ENCODE peak calls at places on chromosomes 6 and 20, in eight cellular contexts. S, M, G, J, R, Q, V and D are unnamed samples.

GRCh38 chr20:39993737-39994136 is 695.3 kb downstream of the MAFB start:
- DNase-seq in S (no peak), M (no peak), G (no peak), J (no peak), R (no peak), Q (no peak), V (no peak), D (peak; percentile 26)

GRCh38 chr6:148192310-148192709 is 150.3 kb upstream of the SASH1 start:
- DNase-seq in S (no peak), M (peak; percentile 89), G (no peak), J (no peak), R (no peak), Q (peak; percentile 87), V (no peak), D (no peak)

GRCh38 chr6:31479151-31479932 is 18.6 kb upstream of the MICB start:
- DNase-seq in S (no peak), M (no peak), G (no peak), J (no peak), R (no peak), Q (no peak), V (no peak), D (no peak)

GRCh38 chr6:1600764-1601615 is 8.7 kb upstream of the FOXC1 start:
- DNase-seq in S (peak; percentile 69), M (no peak), G (no peak), J (no peak), R (no peak), Q (no peak), V (no peak), D (no peak)

GRCh38 chr6:155216312-155217028 is 47.3 kb upstream of the CLDN20 start:
- DNase-seq in S (no peak), M (no peak), G (no peak), J (no peak), R (no peak), Q (no peak), V (no peak), D (no peak)

GRCh38 chr20:16273812-16274560 is 299.3 kb downstream of the KIF16B start:
- DNase-seq in S (no peak), M (no peak), G (no peak), J (no peak), R (no peak), Q (no peak), V (no peak), D (no peak)

GRCh38 chr6:13698715-13699114 is 12.9 kb downstream of the RANBP9 start:
- DNase-seq in S (no peak), M (no peak), G (no peak), J (no peak), R (no peak), Q (no peak), V (no peak), D (no peak)

GRCh38 chr6:136288566-136289326 is 900 bp downstream of the BCLAF1 start:
- DNase-seq in S (peak; percentile 87), M (peak; percentile 96), G (no peak), J (peak; percentile 64), R (peak; percentile 81), Q (peak; percentile 95), V (peak; percentile 25), D (peak; percentile 79)

GRCh38 chr6:142685852-142686718 is 258.9 kb downstream of the HIVEP2 start:
- DNase-seq in S (no peak), M (no peak), G (no peak), J (no peak), R (no peak), Q (no peak), V (no peak), D (no peak)

GRCh38 chr6:7742214-7742613 is 16.3 kb downstream of the BMP6 start:
- DNase-seq in S (no peak), M (no peak), G (no peak), J (no peak), R (no peak), Q (no peak), V (no peak), D (no peak)

GRCh38 chr6:24188571-24188970 is 62.6 kb downstream of the NRSN1 start:
- DNase-seq in S (no peak), M (no peak), G (no peak), J (no peak), R (no peak), Q (no peak), V (no peak), D (no peak)

GRCh38 chr20:9141916-9142315 is 73.0 kb downstream of the PLCB4 start:
- DNase-seq in S (no peak), M (no peak), G (no peak), J (no peak), R (no peak), Q (no peak), V (no peak), D (no peak)

GRCh38 chr6:145756170-145756662 is 20.9 kb upstream of the EPM2A start:
- DNase-seq in S (peak; percentile 31), M (peak; percentile 89), G (no peak), J (no peak), R (no peak), Q (peak; percentile 99), V (no peak), D (no peak)

GRCh38 chr6:11367638-11368199 is 135.3 kb upstream of the NEDD9 start:
- DNase-seq in S (no peak), M (no peak), G (no peak), J (no peak), R (no peak), Q (no peak), V (no peak), D (no peak)

GRCh38 chr20:49399329-49399728 is 83.1 kb downstream of the KCNB1 start:
- DNase-seq in S (no peak), M (peak; percentile 5), G (no peak), J (no peak), R (no peak), Q (peak; percentile 70), V (no peak), D (no peak)

DNA sequence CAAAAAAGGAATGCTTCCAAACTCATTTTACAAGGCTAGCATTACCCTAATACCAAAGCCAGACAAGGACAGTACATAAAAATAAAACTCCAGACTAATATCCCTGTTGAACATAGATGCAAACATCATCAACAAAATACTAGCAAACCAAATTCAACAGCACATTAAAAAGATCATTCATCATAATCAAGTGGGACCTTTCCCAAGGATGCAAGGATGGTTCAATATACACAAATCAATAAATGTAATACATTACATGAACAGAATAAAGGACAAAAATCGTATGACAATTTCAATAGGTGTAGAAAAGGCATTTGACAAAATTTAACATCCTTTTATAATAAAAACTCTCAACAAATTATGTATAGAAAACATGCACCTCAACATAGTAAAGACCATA is 66.6 kb upstream of the CNR1 start:
- DNase-seq in S (no peak), M (no peak), G (no peak), J (no peak), R (no peak), Q (no peak), V (no peak), D (no peak)
- H3K9me3 ChIP-seq in S (no peaks in the 10 kb centered on the region), M (peaks cover 7% of the 10 kb centered on the region), G (no peaks in the 10 kb centered on the region), J (peaks cover 2% of the 10 kb centered on the region), R (peaks cover 13% of the 10 kb centered on the region), Q (no peaks in the 10 kb centered on the region), V (peaks cover 5% of the 10 kb centered on the region), D (no peaks in the 10 kb centered on the region)

DNA sequence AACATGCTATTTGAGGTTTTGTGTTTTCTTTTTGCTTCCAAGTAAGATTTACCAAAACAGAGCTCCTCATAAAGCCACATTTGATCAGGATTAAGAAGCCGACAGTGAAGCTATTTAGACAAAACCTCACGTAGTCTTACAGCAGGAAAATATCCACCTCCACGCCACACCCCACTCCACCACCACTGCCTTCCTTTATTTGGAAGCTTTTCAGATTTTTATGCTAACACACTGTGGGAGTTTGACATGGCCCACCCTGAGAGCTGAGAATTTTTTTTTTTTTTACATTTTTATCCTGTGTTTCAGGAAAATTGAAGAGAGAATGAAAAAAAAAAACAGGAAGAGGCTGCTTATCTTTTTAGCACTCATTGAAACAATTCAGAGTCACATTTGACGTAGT is 104.8 kb upstream of the MC3R start:
- DNase-seq in S (no peak), M (no peak), G (no peak), J (no peak), R (no peak), Q (no peak), V (no peak), D (no peak)
- H3K9me3 ChIP-seq in S (no peaks in the 10 kb centered on the region), M (peaks cover 12% of the 10 kb centered on the region), G (no peaks in the 10 kb centered on the region), J (no peaks in the 10 kb centered on the region), R (peaks cover 28% of the 10 kb centered on the region), Q (peaks cover 2% of the 10 kb centered on the region), V (no peaks in the 10 kb centered on the region), D (no peaks in the 10 kb centered on the region)

DNA sequence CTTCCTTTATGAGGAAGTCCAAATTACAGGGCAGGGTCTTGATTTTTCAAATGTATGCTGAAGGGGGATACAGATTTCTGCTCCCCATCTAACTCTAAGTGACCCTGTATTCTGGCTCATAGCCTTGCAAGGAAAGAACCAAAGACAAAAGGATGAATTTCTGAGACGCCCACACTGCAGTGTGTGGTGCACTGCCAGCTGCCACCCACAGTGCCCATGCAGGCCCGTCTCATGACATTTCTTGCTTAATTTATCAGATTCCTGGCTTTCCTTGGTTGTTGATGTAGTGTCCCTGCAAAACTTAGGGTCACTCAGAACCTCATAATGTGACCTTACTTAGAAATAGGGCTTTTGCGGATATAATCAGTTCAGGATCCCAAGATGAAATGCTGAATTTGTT is 68.0 kb downstream of the CBLN4 start:
- DNase-seq in S (no peak), M (no peak), G (no peak), J (no peak), R (no peak), Q (no peak), V (no peak), D (no peak)
- H3K9me3 ChIP-seq in S (peaks cover 4% of the 10 kb centered on the region), M (peaks cover 10% of the 10 kb centered on the region), G (no peaks in the 10 kb centered on the region), J (no peaks in the 10 kb centered on the region), R (no peaks in the 10 kb centered on the region), Q (no peaks in the 10 kb centered on the region), V (no peaks in the 10 kb centered on the region), D (no peaks in the 10 kb centered on the region)

GRCh38 chr20:13581451-13581850 is 57.3 kb downstream of the TASP1 start:
- DNase-seq in S (no peak), M (no peak), G (no peak), J (no peak), R (no peak), Q (no peak), V (no peak), D (no peak)

GRCh38 chr20:13580725-13581124 is 58.0 kb downstream of the TASP1 start:
- DNase-seq in S (no peak), M (no peak), G (no peak), J (no peak), R (no peak), Q (no peak), V (no peak), D (no peak)

GRCh38 chr20:13588049-13588448 is 50.7 kb downstream of the TASP1 start:
- DNase-seq in S (no peak), M (no peak), G (no peak), J (no peak), R (no peak), Q (no peak), V (no peak), D (no peak)

GRCh38 chr20:13587370-13587769 is 51.4 kb downstream of the TASP1 start:
- DNase-seq in S (no peak), M (no peak), G (no peak), J (no peak), R (no peak), Q (no peak), V (no peak), D (no peak)

GRCh38 chr20:13586133-13586532 is 52.6 kb downstream of the TASP1 start:
- DNase-seq in S (no peak), M (no peak), G (no peak), J (no peak), R (no peak), Q (no peak), V (no peak), D (no peak)
- H3K9me3 ChIP-seq in S (no peaks in the 10 kb centered on the region), M (peaks cover 3% of the 10 kb centered on the region), G (peaks cover 2% of the 10 kb centered on the region), J (no peaks in the 10 kb centered on the region), R (peaks cover 12% of the 10 kb centered on the region), Q (no peaks in the 10 kb centered on the region), V (peaks cover 1% of the 10 kb centered on the region), D (peaks cover 6% of the 10 kb centered on the region)